ENCODE peak calls at places on chromosomes 3 and 15, in four cellular contexts. N, J, S and V are unnamed samples.

GRCh38 chr15:26201177-26201858 is 338.2 kb upstream of the ATP10A start:
- DNase-seq in S (no peak), J (no peak), N (no peak), V (no peak)

GRCh38 chr3:49351521-49352011 is 6.6 kb downstream of the GPX1 start:
- DNase-seq in S (no peak), N (peak; percentile 68), J (no peak), V (no peak)

GRCh38 chr3:67524046-67524445 is 130.4 kb downstream of the SUCLG2 start:
- DNase-seq in J (no peak), S (no peak), N (no peak), V (no peak)

GRCh38 chr15:41284425-41285177 is 47.8 kb downstream of the OIP5 start:
- DNase-seq in N (no peak), J (no peak), S (no peak), V (no peak)

GRCh38 chr3:189530822-189531221 is 100.4 kb upstream of the TP63 start:
- DNase-seq in N (no peak), J (no peak), S (no peak), V (no peak)

GRCh38 chr15:77869021-77869895 is 208.3 kb downstream of the TBC1D2B start:
- DNase-seq in S (no peak), J (no peak), N (no peak), V (no peak)

GRCh38 chr3:108223928-108224327 is 1.7 kb upstream of the IFT57 start:
- DNase-seq in N (peak; percentile 68), J (no peak), S (no peak), V (no peak)

GRCh38 chr3:13019706-13020105 is 53.5 kb downstream of the IQSEC1 start:
- DNase-seq in N (no peak), J (no peak), S (no peak), V (no peak)

GRCh38 chr3:129654126-129654525 is 47.6 kb upstream of the PLXND1 start:
- DNase-seq in J (no peak), N (no peak), S (no peak), V (no peak)

GRCh38 chr15:38854506-38854905 is 289.9 kb upstream of the RASGRP1 start:
- DNase-seq in N (no peak), S (no peak), J (no peak), V (no peak)

GRCh38 chr3:35296533-35296932 is 342.8 kb upstream of the ARPP21 start:
- DNase-seq in J (no peak), N (peak; percentile 52), S (no peak), V (no peak)

GRCh38 chr15:95442107-95442719 is 888.3 kb upstream of the NR2F2 start:
- DNase-seq in N (no peak), S (no peak), J (no peak), V (no peak)

GRCh38 chr3:161559177-161559998 is 62.8 kb downstream of the OTOL1 start:
- DNase-seq in J (no peak), N (no peak), S (peak; percentile 16), V (no peak)

GRCh38 chr3:122355612-122356011 is 27.4 kb downstream of the MIX23 start:
- DNase-seq in S (peak; percentile 37), J (no peak), N (no peak), V (no peak)

GRCh38 chr3:127226946-127227842 is 34.3 kb downstream of the PRR23E start:
- DNase-seq in J (no peak), S (peak; percentile 10), N (no peak), V (no peak)

GRCh38 chr15:64046347-64047153 is at the start of gene DAPK2:
- DNase-seq in S (peak; percentile 96), J (no peak), N (peak; percentile 41), V (peak; percentile 86)

GRCh38 chr15:48493084-48493762 is 152.3 kb downstream of the FBN1 start:
- DNase-seq in N (no peak), S (no peak), J (no peak), V (no peak)

GRCh38 chr15:31303434-31304073 is 23.1 kb upstream of the KLF13 start:
- DNase-seq in N (no peak), S (peak; percentile 71), J (no peak), V (no peak)

GRCh38 chr3:179347383-179348194 is at the start of gene MFN1:
- DNase-seq in J (peak; percentile 87), N (peak; percentile 68), S (peak; percentile 82), V (peak; percentile 71)

GRCh38 chr3:191873741-191874140 is 412.8 kb downstream of the PYDC2 start:
- DNase-seq in S (no peak), J (no peak), N (no peak), V (no peak)

GRCh38 chr15:87293016-87293415 is 963.5 kb downstream of the NTRK3 start:
- DNase-seq in N (no peak), J (no peak), S (no peak), V (no peak)

GRCh38 chr3:196168808-196169391 is 42.3 kb downstream of the ZDHHC19 start:
- DNase-seq in N (no peak), J (no peak), S (no peak), V (no peak)

GRCh38 chr3:192433704-192434103 is 293.6 kb downstream of the FGF12 start:
- DNase-seq in J (peak; percentile 3), N (no peak), S (no peak), V (no peak)

GRCh38 chr15:37203050-37203449 is 102.7 kb upstream of the MEIS2 start:
- DNase-seq in S (no peak), J (no peak), N (no peak), V (no peak)

GRCh38 chr3:49279376-49279775 is 2.3 kb upstream of the C3orf62 start:
- DNase-seq in N (no peak), S (no peak), J (no peak), V (no peak)

GRCh38 chr3:179450901-179451334 is 352 bp downstream of the GNB4 start:
- DNase-seq in S (peak; percentile 65), N (no peak), J (no peak), V (no peak)

GRCh38 chr3:38138347-38139190 is at the start of gene MYD88:
- DNase-seq in J (no peak), S (peak; percentile 77), N (no peak), V (peak; percentile 71)

GRCh38 chr3:108342829-108343478 is 46.6 kb downstream of the HHLA2 start:
- DNase-seq in J (peak; percentile 36), N (no peak), S (no peak), V (no peak)

GRCh38 chr15:51267714-51268105 is 70.7 kb downstream of the CYP19A1 start:
- DNase-seq in N (no peak), J (no peak), S (no peak), V (no peak)

GRCh38 chr15:40500584-40501330 is 30.0 kb downstream of the CHST14 start:
- DNase-seq in S (no peak), J (no peak), N (no peak), V (no peak)

GRCh38 chr3:16060945-16061344 is 113.5 kb upstream of the GALNT15 start:
- DNase-seq in S (no peak), J (no peak), N (no peak), V (no peak)

DNA sequence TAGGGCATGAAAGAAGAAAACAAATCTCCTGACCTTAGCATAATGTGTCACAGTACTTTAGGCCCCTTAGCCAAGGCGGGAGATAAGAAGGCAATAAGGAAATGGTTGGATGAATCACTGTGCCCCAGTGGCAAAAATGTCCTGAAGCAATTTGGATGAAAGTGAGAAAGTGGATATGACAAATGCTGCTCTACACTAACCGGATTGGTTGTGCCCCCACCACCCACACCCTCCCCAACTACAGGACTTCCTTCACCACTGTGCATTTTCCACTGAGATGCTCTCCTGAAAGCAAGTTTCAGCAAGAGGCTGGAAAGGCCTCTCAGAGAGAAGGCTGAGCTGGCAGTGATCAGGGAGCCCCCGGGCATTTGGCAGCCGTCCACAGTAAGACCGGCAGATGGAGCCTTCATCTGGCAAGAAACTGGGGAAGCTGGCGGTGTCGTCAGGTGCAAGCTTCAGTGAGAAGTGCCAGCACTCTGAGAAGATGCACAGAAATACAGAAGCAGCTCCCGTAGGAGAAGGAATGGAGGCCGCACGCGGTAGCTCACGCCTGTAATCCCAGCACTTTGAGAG is 63.8 kb downstream of the ATP1B3 start:
- DNase-seq in J (no peak), S (no peak), N (no peak), V (no peak)
- TF ChIP-seq SPI1 in J (no peak), S (no peak), N (no peak), V (no peak)

GRCh38 chr3:10375296-10376053 is 54.6 kb upstream of the SEC13 start:
- DNase-seq in S (no peak), J (no peak), N (no peak), V (no peak)

GRCh38 chr3:10374311-10374710 is 53.4 kb upstream of the SEC13 start:
- DNase-seq in N (no peak), J (no peak), S (no peak), V (no peak)

GRCh38 chr3:10376353-10376752 is 55.4 kb upstream of the SEC13 start:
- DNase-seq in J (no peak), N (peak; percentile 29), S (no peak), V (no peak)

GRCh38 chr3:10371789-10372188 is 50.9 kb upstream of the SEC13 start:
- DNase-seq in N (no peak), J (no peak), S (no peak), V (no peak)

DNA sequence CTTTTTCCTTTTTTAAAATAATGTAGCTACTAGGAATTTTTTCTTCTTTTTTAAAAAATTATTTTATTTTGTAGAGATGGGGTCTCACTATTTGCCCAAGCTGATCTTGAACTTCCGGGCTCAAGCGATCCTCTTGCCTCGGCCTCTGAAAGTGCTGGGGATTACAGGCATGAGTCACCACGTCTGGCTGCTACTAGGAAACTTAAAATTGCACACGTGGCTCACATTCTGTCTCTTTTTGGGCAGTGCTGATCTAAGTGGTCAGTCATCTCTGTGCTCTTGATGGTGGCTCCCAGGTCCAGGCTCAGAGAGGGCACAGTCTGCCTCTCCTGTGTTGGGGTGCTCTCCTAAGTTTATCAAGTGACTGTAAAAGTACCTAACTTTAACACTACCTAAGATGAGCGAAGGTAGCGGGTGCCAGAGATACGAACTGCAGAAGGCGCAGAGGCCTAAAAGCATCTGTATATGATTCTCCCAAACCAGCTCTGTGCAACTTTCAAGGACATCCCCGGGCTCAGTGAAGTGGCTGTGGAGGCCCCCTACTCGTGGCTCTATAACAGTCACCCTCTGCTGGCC is 52.9 kb upstream of the SEC13 start:
- DNase-seq in J (no peak), N (no peak), S (no peak), V (no peak)
- TF ChIP-seq SPI1 in J (no peak), N (no peak), S (no peak), V (no peak)

DNA sequence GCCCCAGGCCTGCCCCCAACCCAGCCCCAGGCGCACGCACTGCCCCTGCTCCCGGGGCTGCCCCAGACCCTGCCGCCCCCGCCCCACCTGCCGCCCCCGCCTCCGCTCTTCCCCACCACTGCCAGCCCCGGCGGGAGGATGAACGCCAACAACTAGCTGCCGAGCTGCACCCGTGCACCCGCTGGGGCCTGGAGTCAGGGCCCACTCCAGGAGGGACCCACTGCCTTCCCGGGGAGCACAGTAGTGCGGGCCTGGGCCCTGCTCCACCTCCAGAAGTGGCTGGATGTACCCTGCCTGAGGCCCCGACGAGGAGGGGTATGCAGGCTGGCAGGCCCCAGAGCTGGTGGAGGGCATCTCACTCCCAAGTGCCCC is 10.9 kb downstream of the ZBTB47 start:
- DNase-seq in S (no peak), J (no peak), N (no peak), V (no peak)
- TF ChIP-seq SPI1 in S (no peak), J (no peak), N (no peak), V (no peak)

DNA sequence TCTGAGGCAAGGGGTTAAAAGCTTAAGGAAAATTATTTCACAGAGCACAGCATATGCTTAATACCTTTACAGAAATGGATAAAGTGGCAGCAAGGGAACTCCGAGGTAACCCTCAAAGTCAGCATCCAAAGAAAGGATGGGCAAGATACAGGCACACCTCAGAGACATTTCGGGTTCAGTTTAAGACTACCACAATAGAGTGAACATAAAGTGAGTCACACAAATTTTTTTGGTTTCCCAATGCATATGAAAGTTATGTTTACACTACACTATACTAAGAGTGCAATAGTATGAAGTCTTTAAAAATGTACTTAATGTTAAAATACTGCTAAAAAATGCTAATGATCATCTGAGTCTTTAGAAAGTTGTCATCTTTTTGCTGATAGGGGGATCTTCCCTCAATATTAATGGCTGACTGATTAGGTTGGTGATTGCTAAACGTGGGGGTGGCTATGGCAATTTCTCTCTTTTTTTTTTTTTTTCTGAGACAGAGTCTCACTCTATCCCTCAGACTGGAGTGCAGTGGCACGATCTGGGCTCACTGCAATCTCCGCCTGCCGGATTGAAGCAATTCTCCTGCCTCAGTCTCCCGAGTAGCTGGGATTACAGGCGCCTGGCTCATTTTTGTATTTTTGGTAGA is 10.0 kb downstream of the UBR1 start:
- DNase-seq in N (no peak), S (no peak), J (no peak), V (no peak)
- TF ChIP-seq SPI1 in N (no peak), S (no peak), J (no peak), V (no peak)